ENCODE peak calls at places on chromosomes 6 and 20, in six cellular contexts. F is IMR-90, P is HL-60, Q is H1, I is cardiac muscle cell, V is psoas muscle. H is an unnamed sample. For H3K27me3, the result is how much of the 10 kb centered on the place peaks cover.

GRCh38 chr20:14481863-14482262 is 144.5 kb upstream of the FLRT3 start:
- DNase-seq in F (peak), P (no peak), Q (no peak), I (no peak), V (no peak), H (no peak)

GRCh38 chr6:138545621-138545980 is 46.3 kb upstream of the NHSL1 start:
- DNase-seq in F (peak), P (no peak), Q (no peak), I (peak), V (peak), H (peak)

GRCh38 chr6:133948472-133948871 is 4.6 kb upstream of the TBPL1 start:
- DNase-seq in F (no peak), P (no peak), Q (no peak), I (no peak), V (no peak), H (no peak)

GRCh38 chr20:63896136-63896890 is 1.4 kb downstream of the DNAJC5 start:
- DNase-seq in F (peak), P (peak), Q (no peak), I (peak), V (peak), H (peak)

GRCh38 chr6:121354764-121355163 is 20.5 kb upstream of the TBC1D32 start:
- DNase-seq in F (no peak), P (no peak), Q (no peak), I (no peak), V (no peak), H (no peak)

GRCh38 chr6:71349395-71349794 is 60.8 kb downstream of the OGFRL1 start:
- DNase-seq in F (peak), P (peak), Q (no peak), I (peak), V (no peak), H (no peak)

GRCh38 chr6:82872092-82872635 is 193.5 kb downstream of the UBE3D start:
- DNase-seq in F (no peak), P (no peak), Q (no peak), I (no peak), V (no peak), H (no peak)

GRCh38 chr20:4341804-4342560 is 326.6 kb upstream of the RNF24 start:
- DNase-seq in F (peak), P (no peak), Q (no peak), I (no peak), V (no peak), H (no peak)

GRCh38 chr20:4183361-4183760 is 168.0 kb upstream of the RNF24 start:
- DNase-seq in F (no peak), P (no peak), Q (no peak), I (no peak), V (no peak), H (no peak)

GRCh38 chr6:35415065-35415880 is 36.9 kb upstream of the FANCE start:
- DNase-seq in F (peak), P (no peak), Q (no peak), I (peak), V (peak), H (peak)

GRCh38 chr6:135129139-135129867 is 51.8 kb upstream of the MYB start:
- DNase-seq in F (no peak), P (no peak), Q (no peak), I (no peak), V (no peak), H (no peak)

GRCh38 chr6:52537001-52537753 is 39.7 kb downstream of the TRAM2 start:
- DNase-seq in F (peak), P (no peak), Q (no peak), I (no peak), V (no peak), H (no peak)

GRCh38 chr6:159578629-159579028 is 114.4 kb downstream of the SOD2 start:
- DNase-seq in F (no peak), P (no peak), Q (no peak), I (no peak), V (no peak), H (no peak)

GRCh38 chr6:131443514-131443913 is 129.5 kb upstream of the ARG1 start:
- DNase-seq in F (no peak), P (no peak), Q (no peak), I (no peak), V (no peak), H (no peak)

GRCh38 chr20:46638367-46639274 is 12.6 kb downstream of the SLC13A3 start:
- DNase-seq in F (no peak), P (no peak), Q (no peak), I (no peak), V (no peak), H (no peak)

GRCh38 chr6:15582499-15582898 is 80.3 kb downstream of the DTNBP1 start:
- DNase-seq in F (no peak), P (no peak), Q (no peak), I (no peak), V (no peak), H (no peak)

GRCh38 chr6:44235269-44235668 is 11.6 kb upstream of the HSP90AB1 start:
- DNase-seq in F (no peak), P (no peak), Q (no peak), I (no peak), V (no peak), H (no peak)

GRCh38 chr6:158516098-158516497 is 43.8 kb upstream of the TMEM181 start:
- DNase-seq in F (no peak), P (no peak), Q (no peak), I (no peak), V (no peak), H (no peak)

GRCh38 chr6:78538002-78538401 is 329.3 kb upstream of the IRAK1BP1 start:
- DNase-seq in F (peak), P (no peak), Q (no peak), I (no peak), V (no peak), H (no peak)

GRCh38 chr20:4978050-4978918 is 23.0 kb downstream of the SLC23A2 start:
- DNase-seq in F (no peak), P (no peak), Q (no peak), I (no peak), V (no peak), H (peak)

GRCh38 chr20:2879148-2879547 is 5.9 kb downstream of the PTPRA start:
- DNase-seq in F (peak), P (no peak), Q (no peak), I (no peak), V (no peak), H (no peak)

GRCh38 chr20:4100679-4101078 is 85.3 kb upstream of the RNF24 start:
- DNase-seq in F (peak), P (no peak), Q (no peak), I (no peak), V (no peak), H (no peak)

GRCh38 chr20:38320221-38320620 is 16.3 kb downstream of the BPI start:
- DNase-seq in F (no peak), P (no peak), Q (no peak), I (no peak), V (no peak), H (no peak)

GRCh38 chr6:44727651-44728630 is 340.4 kb downstream of the CDC5L start:
- DNase-seq in F (no peak), P (no peak), Q (no peak), I (no peak), V (no peak), H (no peak)

GRCh38 chr6:17962436-17963031 is 24.9 kb downstream of the KIF13A start:
- DNase-seq in F (peak), P (no peak), Q (no peak), I (peak), V (peak), H (peak)

GRCh38 chr6:11710968-11711643 is 67.5 kb downstream of the ADTRP start:
- DNase-seq in F (no peak), P (no peak), Q (no peak), I (no peak), V (no peak), H (no peak)

GRCh38 chr6:154056536-154056935 is 17.5 kb downstream of the OPRM1 start:
- DNase-seq in F (no peak), P (no peak), Q (no peak), I (no peak), V (no peak), H (no peak)

GRCh38 chr20:371755-372542 is 8.6 kb upstream of the TRIB3 start:
- DNase-seq in F (peak), P (peak), Q (no peak), I (no peak), V (peak), H (peak)

GRCh38 chr20:59752704-59753460 is 148.5 kb downstream of the PHACTR3 start:
- DNase-seq in F (no peak), P (no peak), Q (no peak), I (no peak), V (no peak), H (no peak)

GRCh38 chr20:23995905-23996666 is 7.5 kb upstream of the GGTLC1 start:
- DNase-seq in F (peak), P (peak), Q (peak), I (peak), V (no peak), H (peak)

GRCh38 chr20:58891686-58892125 is 39.2 kb downstream of the GNAS start:
- DNase-seq in F (no peak), P (no peak), Q (no peak), I (peak), V (peak), H (no peak)

GRCh38 chr20:37941992-37942391 is 39.1 kb downstream of the VSTM2L start:
- DNase-seq in F (no peak), P (no peak), Q (no peak), I (no peak), V (no peak), H (no peak)

GRCh38 chr6:151804585-151805285 is 2.7 kb upstream of the ESR1 start:
- DNase-seq in F (no peak), P (no peak), Q (no peak), I (no peak), V (peak), H (no peak)

GRCh38 chr20:57769756-57770155 is 59.9 kb upstream of the PMEPA1 start:
- DNase-seq in F (no peak), P (no peak), Q (no peak), I (no peak), V (no peak), H (no peak)

GRCh38 chr20:57708694-57709673 is 831 bp downstream of the PMEPA1 start:
- DNase-seq in F (peak), P (no peak), Q (no peak), I (peak), V (peak), H (peak)

GRCh38 chr20:14979472-14979986 is 642.1 kb upstream of the FLRT3 start:
- DNase-seq in F (no peak), P (no peak), Q (no peak), I (no peak), V (no peak), H (no peak)

GRCh38 chr6:150723056-150723658 is 123.5 kb downstream of the PLEKHG1 start:
- DNase-seq in F (no peak), P (no peak), Q (no peak), I (no peak), V (no peak), H (no peak)

GRCh38 chr6:146550911-146551310 is 7.3 kb downstream of the RAB32 start:
- DNase-seq in F (peak), P (no peak), Q (no peak), I (no peak), V (no peak), H (no peak)

GRCh38 chr6:119079288-119079809 is 885 bp upstream of the FAM184A start:
- DNase-seq in F (peak), P (no peak), Q (no peak), I (no peak), V (no peak), H (no peak)
- H3K27me3 ChIP-seq in F (under half), P (under half), Q (under half), I (under half), V (under half), H (under half)

GRCh38 chr6:31197559-31198305 is 27.2 kb upstream of the POU5F1 start:
- DNase-seq in F (peak), P (peak), Q (no peak), I (peak), V (peak), H (peak)

GRCh38 chr6:31190488-31190887 is 20.0 kb upstream of the POU5F1 start:
- DNase-seq in F (no peak), P (no peak), Q (no peak), I (no peak), V (no peak), H (no peak)

GRCh38 chr6:31193206-31193605 is 22.7 kb upstream of the POU5F1 start:
- DNase-seq in F (no peak), P (no peak), Q (no peak), I (no peak), V (no peak), H (no peak)

GRCh38 chr6:31194271-31194834 is 23.9 kb upstream of the POU5F1 start:
- DNase-seq in F (no peak), P (no peak), Q (no peak), I (no peak), V (no peak), H (no peak)
- H3K27ac ChIP-seq in F (no peak), P (no peak), Q (no peak), I (no peak), V (no peak), H (no peak)

DNA sequence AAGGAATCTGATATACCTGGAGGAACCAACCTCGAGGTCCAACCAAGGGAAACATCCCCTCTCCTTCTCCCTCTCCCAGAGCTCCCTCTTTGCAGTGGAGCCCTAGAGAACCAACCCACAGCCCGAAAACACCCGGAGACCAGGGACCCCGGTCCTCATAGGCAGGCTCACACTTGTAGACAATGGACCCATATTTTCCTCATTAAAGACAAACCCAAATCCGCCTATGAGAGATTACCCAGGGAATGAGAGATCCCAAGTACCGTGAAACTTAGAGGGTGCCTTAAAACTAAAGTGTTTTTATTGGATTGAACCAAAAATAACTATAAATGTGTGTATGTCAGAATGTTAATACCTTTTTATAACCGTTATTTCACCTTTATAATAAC is 9.6 kb upstream of the FOXF2 start:
- DNase-seq in F (no peak), P (no peak), Q (no peak), I (no peak), V (no peak), H (peak)
- H3K4me3 ChIP-seq in F (no peak), P (no peak), Q (no peak), I (no peak), V (no peak), H (no peak)

GRCh38 chr20:54170026-54170471 is 3.7 kb downstream of the CYP24A1 start:
- DNase-seq in F (no peak), P (no peak), Q (no peak), I (no peak), V (no peak), H (no peak)
- H3K27me3 ChIP-seq in F (half or more), P (under half), Q (under half), I (half or more), V (under half), H (half or more)

GRCh38 chr20:50512323-50512722 is 2.1 kb downstream of the PTPN1 start:
- DNase-seq in F (no peak), P (no peak), Q (no peak), I (no peak), V (no peak), H (no peak)
- H3K27ac ChIP-seq in F (peak), P (no peak), Q (no peak), I (no peak), V (peak), H (peak)

H was measured in adrenal gland.